ENCODE peak calls at places on chromosomes 6 and 20, in six cellular contexts. R is psoas muscle, X is mammary epithelial cell, T is adrenal gland, U is fibroblast of lung, H is uterus. B is an unnamed sample.

GRCh38 chr6:18463429-18463828 is 76.3 kb downstream of the RNF144B start:
- DNase-seq in R (no peak), X (no peak), T (no peak), U (no peak), H (no peak), B (no peak)

GRCh38 chr6:122202576-122203137 is 196.8 kb upstream of the HSF2 start:
- DNase-seq in R (no peak), X (no peak), T (no peak), U (no peak), H (no peak), B (no peak)

GRCh38 chr6:155264704-155265320 is 999 bp downstream of the CLDN20 start:
- DNase-seq in R (no peak), X (peak; percentile 30), T (no peak), U (no peak), H (no peak), B (no peak)

GRCh38 chr6:168038576-168039140 is 40.4 kb downstream of the FRMD1 start:
- DNase-seq in R (no peak), X (no peak), T (no peak), U (no peak), H (peak; percentile 1), B (no peak)

GRCh38 chr6:82979657-82980056 is 86.0 kb downstream of the UBE3D start:
- DNase-seq in R (no peak), X (no peak), T (no peak), U (no peak), H (no peak), B (no peak)

GRCh38 chr6:138979365-138979764 is 8.7 kb downstream of the REPS1 start:
- DNase-seq in R (no peak), X (no peak), T (no peak), U (no peak), H (no peak), B (peak; percentile 20)

GRCh38 chr6:37972994-37973757 is 153.6 kb downstream of the ZFAND3 start:
- DNase-seq in R (no peak), X (no peak), T (no peak), U (peak; percentile 64), H (no peak), B (peak; percentile 38)

GRCh38 chr20:33679758-33680485 is 5.7 kb upstream of the NECAB3 start:
- DNase-seq in R (no peak), X (no peak), T (no peak), U (no peak), H (no peak), B (no peak)

GRCh38 chr6:68967549-68968300 is 332.6 kb downstream of the ADGRB3 start:
- DNase-seq in R (peak; percentile 42), X (peak; percentile 17), T (peak; percentile 81), U (peak; percentile 54), H (peak; percentile 18), B (peak; percentile 81)

GRCh38 chr20:53413188-53413631 is 180.4 kb downstream of the ZNF217 start:
- DNase-seq in R (peak; percentile 53), X (no peak), T (no peak), U (no peak), H (no peak), B (peak; percentile 31)

GRCh38 chr20:31818376-31818908 is 714 bp upstream of the MYLK2 start:
- DNase-seq in R (no peak), X (no peak), T (no peak), U (no peak), H (no peak), B (no peak)

GRCh38 chr6:24949020-24949569 is 13.3 kb upstream of the RIPOR2 start:
- DNase-seq in R (no peak), X (no peak), T (no peak), U (no peak), H (no peak), B (no peak)

GRCh38 chr6:116424001-116424400 is 37.2 kb upstream of the CALHM6 start:
- DNase-seq in R (no peak), X (peak; percentile 63), T (no peak), U (no peak), H (no peak), B (no peak)

GRCh38 chr6:66179363-66179762 is 472.3 kb upstream of the EYS start:
- DNase-seq in R (no peak), X (no peak), T (no peak), U (peak; percentile 77), H (no peak), B (no peak)

GRCh38 chr6:112320561-112321300 is 26.4 kb upstream of the RFPL4B start:
- DNase-seq in R (no peak), X (no peak), T (no peak), U (no peak), H (no peak), B (no peak)

GRCh38 chr6:159075506-159076100 is 30.8 kb upstream of the TAGAP start:
- DNase-seq in R (no peak), X (no peak), T (peak; percentile 60), U (peak; percentile 43), H (no peak), B (peak; percentile 31)

GRCh38 chr20:43190332-43190953 is 737 bp upstream of the PTPRT start:
- DNase-seq in R (no peak), X (no peak), T (no peak), U (no peak), H (no peak), B (no peak)

GRCh38 chr6:136669299-136669699 is 119.1 kb upstream of the MAP7 start:
- DNase-seq in R (no peak), X (peak; percentile 89), T (no peak), U (peak; percentile 96), H (no peak), B (peak; percentile 95)

GRCh38 chr20:46129955-46130481 is 11.9 kb downstream of the CD40 start:
- DNase-seq in R (no peak), X (no peak), T (no peak), U (no peak), H (no peak), B (peak; percentile 4)

GRCh38 chr6:99613398-99613704 is 6.7 kb downstream of the PRDM13 start:
- DNase-seq in R (peak; percentile 64), X (no peak), T (no peak), U (peak; percentile 39), H (no peak), B (peak; percentile 69)

GRCh38 chr6:53428886-53429285 is 80.1 kb upstream of the ELOVL5 start:
- DNase-seq in R (no peak), X (no peak), T (no peak), U (no peak), H (no peak), B (no peak)

GRCh38 chr6:7165736-7166296 is 58.1 kb downstream of the RREB1 start:
- DNase-seq in R (no peak), X (no peak), T (no peak), U (no peak), H (no peak), B (no peak)
- H3K27ac ChIP-seq in R (peak overlapping the region; percentile 81), X (no peak overlapping the region), T (no peak overlapping the region), U (peak overlapping the region; percentile 79), H (no peak overlapping the region), B (peak overlapping the region; percentile 80)

GRCh38 chr6:42228305-42228704 is 10.6 kb upstream of the MRPS10 start:
- DNase-seq in R (no peak), X (no peak), T (no peak), U (no peak), H (no peak), B (no peak)

GRCh38 chr6:42232035-42232434 is 14.4 kb upstream of the MRPS10 start:
- DNase-seq in R (no peak), X (no peak), T (no peak), U (no peak), H (no peak), B (no peak)

GRCh38 chr6:42229720-42230119 is 12.1 kb upstream of the MRPS10 start:
- DNase-seq in R (no peak), X (no peak), T (no peak), U (no peak), H (no peak), B (no peak)

GRCh38 chr6:42227173-42227850 is 9.7 kb upstream of the MRPS10 start:
- DNase-seq in R (no peak), X (peak; percentile 13), T (no peak), U (no peak), H (no peak), B (no peak)

DNA sequence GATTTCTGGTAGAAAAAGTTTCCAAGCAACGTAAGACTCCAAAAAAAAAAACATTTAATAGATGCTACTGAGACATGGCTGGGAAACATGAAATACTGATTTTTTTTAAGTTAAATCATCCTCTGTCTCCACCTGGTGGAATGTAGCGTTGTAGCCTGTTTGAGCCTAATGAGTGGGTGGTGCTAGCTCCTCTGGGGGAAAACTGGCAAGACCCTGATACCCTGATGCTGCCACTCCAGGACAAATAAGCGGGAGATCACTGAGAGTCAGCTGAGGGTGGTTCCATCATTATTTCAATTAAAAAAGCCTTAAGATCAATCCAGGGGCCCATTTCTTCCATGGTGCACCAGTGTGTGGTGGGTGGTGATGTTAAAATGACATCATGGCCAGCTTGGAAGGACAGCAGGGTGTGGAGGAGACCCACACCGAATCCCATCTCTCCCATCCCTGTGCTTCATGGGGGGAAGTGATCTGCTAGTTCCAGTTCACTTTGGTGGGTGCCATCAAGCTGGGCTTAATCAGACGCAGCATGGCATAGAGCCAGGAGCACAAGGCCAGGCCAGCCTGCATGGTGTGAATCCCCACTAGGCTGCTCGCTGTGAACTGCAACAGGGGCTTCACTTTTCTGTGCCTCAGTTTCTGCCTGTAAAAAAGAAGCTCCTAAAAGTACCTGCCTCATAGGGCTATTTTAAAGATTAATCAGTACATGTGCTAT is 12.8 kb upstream of the MRPS10 start:
- DNase-seq in R (no peak), X (no peak), T (peak; percentile 43), U (peak; percentile 47), H (no peak), B (no peak)
- TF ChIP-seq CTCF in R (no peak), X (peak; percentile 69), T (no peak), U (peak; percentile 46), H (no peak), B (peak; percentile 35)

DNA sequence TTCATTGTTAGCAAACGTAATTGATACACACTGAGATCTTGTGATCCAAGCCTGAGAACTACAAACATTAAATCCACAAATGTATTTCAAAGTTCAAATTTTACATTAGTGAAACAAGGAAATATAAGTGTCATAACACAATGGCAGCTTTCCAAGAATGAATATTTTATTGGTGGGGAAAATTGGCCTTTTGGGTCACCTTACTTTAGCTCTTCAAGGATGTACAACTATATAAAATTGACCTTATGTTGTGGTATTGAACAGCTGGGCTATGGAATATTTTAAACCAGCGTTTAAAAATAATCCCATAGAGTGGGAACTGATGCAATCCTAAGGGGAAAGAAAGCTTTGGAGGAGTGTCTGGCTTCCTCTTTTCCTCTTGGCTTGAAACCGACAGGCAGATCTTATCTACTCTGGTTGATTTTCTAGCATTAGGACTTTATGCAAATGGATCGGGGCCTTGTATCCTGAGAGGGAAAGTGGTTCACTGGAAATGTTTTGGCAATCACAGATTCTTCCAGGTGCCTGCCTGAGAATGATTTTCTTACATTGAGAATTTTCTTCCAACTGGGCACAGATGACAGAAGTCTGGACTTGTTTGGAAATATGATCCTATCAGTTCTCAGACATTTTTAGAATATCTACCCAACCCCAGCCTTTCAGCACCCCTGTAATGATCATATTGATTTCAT is 184.8 kb upstream of the ECI2 start:
- DNase-seq in R (no peak), X (peak; percentile 70), T (no peak), U (peak; percentile 80), H (no peak), B (no peak)
- H3K27ac ChIP-seq in R (peak overlapping the region; percentile 30), X (peak overlapping the region; percentile 93), T (no peak overlapping the region), U (peak overlapping the region; percentile 78), H (peak overlapping the region; percentile 46), B (peak overlapping the region; percentile 15)

DNA sequence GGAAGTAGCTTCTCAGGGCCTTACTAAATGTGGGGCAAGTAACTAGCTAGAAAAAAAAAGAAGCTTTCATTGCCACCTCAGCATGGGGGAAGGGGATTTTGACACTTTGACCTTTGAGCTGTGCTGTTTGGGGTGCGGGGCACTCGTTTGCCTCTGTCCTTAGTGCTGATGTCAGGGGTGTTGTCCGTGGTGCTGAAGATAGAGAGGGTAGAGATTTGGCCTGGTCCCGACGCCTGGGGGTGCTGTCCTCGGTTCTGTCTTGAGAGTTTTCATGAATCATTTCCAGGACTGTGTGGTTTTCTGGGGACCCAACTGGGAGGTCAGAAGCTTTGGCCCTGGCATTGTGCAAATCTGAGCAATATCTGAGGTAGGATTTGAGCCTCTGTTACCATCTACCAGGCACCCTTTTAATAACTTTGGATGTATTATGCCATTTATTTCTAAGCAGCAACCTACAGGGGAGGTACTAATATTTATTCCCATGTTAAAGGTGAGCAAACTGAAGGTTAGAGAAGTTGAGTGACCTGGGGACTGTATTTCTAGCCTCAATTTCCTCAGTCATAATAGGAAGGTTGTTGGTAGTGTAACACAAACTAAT is 78.0 kb downstream of the DLGAP4 start:
- DNase-seq in R (no peak), X (peak; percentile 30), T (peak; percentile 49), U (peak; percentile 37), H (no peak), B (peak; percentile 83)
- TF ChIP-seq CTCF in R (no peak), X (peak; percentile 26), T (no peak), U (peak; percentile 16), H (no peak), B (peak; percentile 33)